ENCODE peak calls at places on chromosomes 12 and 14, in eight cellular contexts. O is RWPE1, Z is stomach, D is kidney epithelial cell, L is cardiac muscle cell, R is H1, C is osteocyte, J is retinal pigment epithelial cell. S is an unnamed sample.
A peak's percentile ranks its signal among the peaks of the same experiment; 100 is the strongest.

GRCh38 chr12:123950476-123951169 is 22.0 kb downstream of the CCDC92 start:
- DNase-seq in C (no peak), J (no peak), D (no peak), O (no peak), Z (no peak), R (no peak), L (no peak), S (no peak)

GRCh38 chr14:67650694-67651093 is 23.7 kb downstream of the VTI1B start:
- DNase-seq in Z (no peak), C (no peak), R (no peak), L (peak; percentile 76), O (peak; percentile 73), J (no peak), D (no peak), S (no peak)

GRCh38 chr12:99311373-99311772 is 336.2 kb upstream of the GARIN6 start:
- DNase-seq in J (no peak), Z (no peak), O (no peak), L (no peak), D (no peak), C (no peak), R (no peak), S (no peak)

GRCh38 chr14:87896393-87897380 is 96.3 kb downstream of the GALC start:
- DNase-seq in L (peak; percentile 71), R (no peak), J (peak; percentile 9), C (no peak), Z (no peak), O (peak; percentile 46), D (no peak), S (no peak)

GRCh38 chr12:94686834-94687628 is 36.7 kb upstream of the TMCC3 start:
- DNase-seq in Z (no peak), O (no peak), J (no peak), L (no peak), D (no peak), R (no peak), C (no peak), S (no peak)

GRCh38 chr12:132432721-132433577 is 57.0 kb upstream of the FBRSL1 start:
- DNase-seq in C (no peak), R (no peak), L (peak; percentile 65), O (no peak), D (no peak), Z (no peak), J (no peak), S (no peak)

GRCh38 chr12:115201928-115202327 is 518.0 kb upstream of the TBX3 start:
- DNase-seq in J (no peak), D (no peak), C (no peak), Z (no peak), L (no peak), R (no peak), O (no peak), S (no peak)

GRCh38 chr14:55125403-55125802 is 3.6 kb upstream of the LGALS3 start:
- DNase-seq in O (no peak), C (no peak), D (no peak), Z (peak; percentile 68), R (no peak), L (no peak), J (no peak), S (no peak)

GRCh38 chr12:132695431-132695830 is 8.0 kb downstream of the PXMP2 start:
- DNase-seq in Z (peak; percentile 42), D (no peak), J (no peak), L (no peak), O (no peak), R (no peak), C (no peak), S (no peak)

GRCh38 chr12:124240493-124240892 is 54.4 kb upstream of the RFLNA start:
- DNase-seq in O (peak; percentile 29), C (no peak), Z (no peak), R (no peak), J (no peak), L (peak; percentile 34), D (no peak), S (no peak)

GRCh38 chr12:96335270-96335669 is 65.0 kb downstream of the CDK17 start:
- DNase-seq in C (no peak), D (no peak), R (no peak), O (no peak), L (no peak), J (no peak), Z (no peak), S (no peak)

GRCh38 chr14:66403183-66403582 is 83.0 kb upstream of the CCDC196 start:
- DNase-seq in D (no peak), C (no peak), R (no peak), Z (no peak), O (peak; percentile 40), L (peak; percentile 53), J (no peak), S (no peak)

GRCh38 chr12:95004610-95005009 is 1.1 kb upstream of the NDUFA12 start:
- DNase-seq in C (no peak), Z (no peak), D (no peak), O (no peak), J (no peak), R (no peak), L (peak; percentile 65), S (no peak)

GRCh38 chr14:39763402-39763890 is 331.2 kb upstream of the FBXO33 start:
- DNase-seq in R (no peak), O (no peak), D (no peak), Z (no peak), C (no peak), L (no peak), J (no peak), S (no peak)

GRCh38 chr14:87966816-87967215 is 26.2 kb downstream of the GALC start:
- DNase-seq in J (no peak), R (no peak), L (no peak), C (no peak), O (peak; percentile 6), D (no peak), Z (no peak), S (no peak)

GRCh38 chr12:124928095-124928911 is 13.9 kb upstream of the UBC start:
- DNase-seq in D (peak; percentile 99), R (no peak), Z (peak; percentile 81), C (no peak), J (peak; percentile 78), L (peak; percentile 87), O (peak; percentile 92), S (no peak)

GRCh38 chr14:58829594-58829993 is 191.8 kb downstream of the DACT1 start:
- DNase-seq in J (no peak), C (no peak), Z (no peak), R (no peak), O (peak; percentile 9), D (peak; percentile 18), L (no peak), S (no peak)

DNA sequence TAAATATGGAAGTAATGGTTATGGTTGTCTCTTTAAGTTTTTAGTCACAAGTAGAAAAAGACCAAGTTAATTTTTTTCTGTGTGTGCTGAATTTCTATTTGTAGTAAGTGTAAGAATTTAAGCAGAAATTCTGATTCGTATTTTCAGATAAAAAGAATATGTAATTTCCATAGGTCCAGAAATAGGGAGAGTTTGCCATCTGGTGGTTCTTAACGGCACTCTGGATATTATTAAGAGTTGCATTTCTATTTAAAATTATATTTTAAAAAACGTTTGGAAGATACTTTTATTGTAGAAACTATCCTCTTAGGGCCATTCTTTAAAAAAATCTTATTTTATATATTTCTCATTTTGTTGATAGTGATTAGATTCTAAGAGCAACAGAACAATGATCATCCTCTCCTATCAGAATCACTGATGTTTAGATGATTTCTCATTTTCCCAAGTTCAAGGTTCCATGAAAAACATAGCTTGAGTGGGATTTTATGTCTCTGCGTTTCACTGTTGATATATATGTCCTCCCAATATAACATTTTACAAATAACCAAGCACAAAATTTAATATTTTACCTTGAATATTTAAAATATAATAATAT is 88.3 kb downstream of the LRRK2 start:
- DNase-seq in J (no peak), Z (no peak), C (no peak), O (peak; percentile 13), L (peak; percentile 40), D (no peak), R (no peak), S (no peak)
- TF ChIP-seq CTCF in J (peak; percentile 59), Z (no peak), C (peak; percentile 47), O (peak; percentile 51), L (peak; percentile 46), D (peak; percentile 32), R (no peak), S (peak; percentile 47)

DNA sequence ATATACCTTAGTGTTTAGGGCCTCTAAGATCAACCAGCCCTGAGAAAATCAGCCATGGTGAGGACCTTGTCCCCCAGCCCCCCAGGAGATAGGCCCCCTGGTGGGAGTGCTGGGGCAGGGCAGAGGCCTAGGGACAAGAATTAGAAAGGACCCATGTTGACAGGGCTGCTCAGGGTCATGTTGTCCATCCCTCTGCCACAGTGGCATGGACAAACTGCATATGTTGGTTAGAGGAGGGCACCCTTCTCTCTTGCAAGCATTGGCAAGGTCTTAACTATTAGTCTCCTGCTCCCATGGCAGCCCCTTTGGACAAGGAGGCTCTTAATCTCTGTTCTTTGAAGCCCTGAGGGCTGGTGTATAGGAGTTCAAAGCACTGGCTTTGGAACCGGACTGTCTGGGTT is 755 bp upstream of the PTPN6 start:
- DNase-seq in J (no peak), D (no peak), Z (no peak), C (no peak), R (no peak), L (no peak), O (no peak), S (no peak)
- TF ChIP-seq CTCF in J (peak; percentile 41), D (peak; percentile 27), Z (no peak), C (no peak), R (no peak), L (peak; percentile 23), O (no peak), S (peak; percentile 32)

GRCh38 chr14:81561084-81561775 is 27.6 kb upstream of the SEL1L start:
- DNase-seq in L (no peak), Z (no peak), R (no peak), D (no peak), J (no peak), O (peak; percentile 33), C (no peak), S (no peak)

GRCh38 chr14:81571437-81571836 is 37.8 kb upstream of the SEL1L start:
- DNase-seq in L (no peak), Z (no peak), C (no peak), O (peak; percentile 14), D (no peak), J (no peak), R (no peak), S (no peak)

GRCh38 chr14:81562818-81563217 is 29.2 kb upstream of the SEL1L start:
- DNase-seq in L (no peak), R (no peak), O (no peak), J (no peak), D (no peak), C (no peak), Z (no peak), S (no peak)

GRCh38 chr14:81565441-81566290 is 32.0 kb upstream of the SEL1L start:
- DNase-seq in O (peak; percentile 26), J (no peak), L (peak; percentile 27), C (no peak), R (no peak), Z (no peak), D (no peak), S (peak; percentile 32)
- TF ChIP-seq CTCF in O (peak; percentile 55), J (peak; percentile 65), L (peak; percentile 39), C (peak; percentile 46), R (peak; percentile 76), Z (peak; percentile 29), D (peak; percentile 42), S (peak; percentile 51)

DNA sequence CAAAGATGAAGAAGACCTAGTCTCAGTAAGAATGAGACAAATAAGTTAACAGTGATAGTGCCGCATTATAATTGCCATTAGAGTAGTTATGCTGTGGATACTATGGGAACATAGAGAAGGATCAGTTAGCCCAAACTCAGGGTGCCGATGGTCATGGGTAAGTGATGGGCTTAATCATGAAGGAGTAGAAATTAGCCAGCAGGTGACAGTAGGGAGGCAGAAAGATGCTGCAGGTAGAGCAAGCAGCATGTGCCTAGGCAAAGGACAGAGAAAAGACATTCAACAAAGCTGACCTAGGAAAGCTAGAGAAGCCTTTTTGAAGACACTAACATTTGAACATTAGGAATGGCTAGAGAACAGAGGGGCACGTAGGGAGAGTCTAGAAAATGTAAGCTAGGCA is 30.6 kb upstream of the PTPRQ start:
- DNase-seq in Z (no peak), C (no peak), J (no peak), R (no peak), D (no peak), O (no peak), L (no peak), S (no peak)
- TF ChIP-seq CTCF in Z (no peak), C (no peak), J (no peak), R (peak; percentile 30), D (peak; percentile 29), O (no peak), L (no peak), S (no peak)

S was measured in glutamatergic neuron.